ENCODE peak calls at places on chromosomes 7 and 10, in nine cellular contexts. H, V, X, J, M, E, P, A and Z are unnamed samples.

GRCh38 chr10:114300036-114300645 is 61.1 kb downstream of the VWA2 start:
- DNase-seq in H (no peak), V (no peak), X (no peak), J (no peak), M (no peak), E (no peak), P (no peak), A (no peak), Z (no peak)

GRCh38 chr10:17561131-17561530 is 56.0 kb downstream of the HACD1 start:
- DNase-seq in H (no peak), V (no peak), X (no peak), J (no peak), M (no peak), E (no peak), P (no peak), A (no peak), Z (no peak)

GRCh38 chr10:121551210-121551609 is 47.0 kb downstream of the FGFR2 start:
- DNase-seq in H (no peak), V (no peak), X (no peak), J (no peak), M (no peak), E (no peak), P (no peak), A (no peak), Z (no peak)

GRCh38 chr7:23261843-23262452 is 15.4 kb downstream of the GPNMB start:
- DNase-seq in H (peak), V (peak), X (peak), J (peak), M (peak), E (peak), P (peak), A (peak), Z (peak)

GRCh38 chr10:62692085-62692484 is 112.4 kb upstream of the ADO start:
- DNase-seq in H (no peak), V (no peak), X (no peak), J (no peak), M (no peak), E (no peak), P (no peak), A (no peak), Z (no peak)

GRCh38 chr7:140041626-140042385 is 20.9 kb downstream of the PARP12 start:
- DNase-seq in H (peak), V (no peak), X (no peak), J (no peak), M (no peak), E (no peak), P (no peak), A (no peak), Z (no peak)

GRCh38 chr7:24982917-24983316 is 2.9 kb upstream of the OSBPL3 start:
- DNase-seq in H (peak), V (no peak), X (no peak), J (no peak), M (no peak), E (peak), P (no peak), A (no peak), Z (peak)

GRCh38 chr10:124047427-124048157 is 45.8 kb downstream of the CHST15 start:
- DNase-seq in H (no peak), V (no peak), X (no peak), J (no peak), M (no peak), E (no peak), P (no peak), A (no peak), Z (no peak)

GRCh38 chr10:54585572-54585971 is 215.5 kb downstream of the PCDH15 start:
- DNase-seq in H (no peak), V (no peak), X (no peak), J (no peak), M (no peak), E (no peak), P (no peak), A (no peak), Z (no peak)

GRCh38 chr10:63760034-63760707 is 239.0 kb downstream of the REEP3 start:
- DNase-seq in H (peak), V (no peak), X (no peak), J (no peak), M (no peak), E (no peak), P (no peak), A (no peak), Z (no peak)

GRCh38 chr7:16753932-16754571 is 497 bp downstream of the TSPAN13 start:
- DNase-seq in H (peak), V (peak), X (peak), J (peak), M (peak), E (no peak), P (peak), A (no peak), Z (no peak)

GRCh38 chr7:39509912-39510311 is 56.3 kb upstream of the YAE1 start:
- DNase-seq in H (no peak), V (no peak), X (no peak), J (no peak), M (no peak), E (no peak), P (no peak), A (no peak), Z (no peak)

GRCh38 chr10:93445097-93445960 is 36.8 kb downstream of the MYOF start:
- DNase-seq in H (peak), V (peak), X (peak), J (peak), M (no peak), E (peak), P (no peak), A (no peak), Z (peak)

GRCh38 chr10:80471009-80471408 is 16.9 kb downstream of the TSPAN14 start:
- DNase-seq in H (no peak), V (no peak), X (peak), J (no peak), M (no peak), E (no peak), P (no peak), A (no peak), Z (no peak)

GRCh38 chr7:139972000-139972399 is 90.8 kb downstream of the PARP12 start:
- DNase-seq in H (no peak), V (no peak), X (no peak), J (no peak), M (no peak), E (no peak), P (no peak), A (no peak), Z (no peak)

GRCh38 chr10:114955984-114956383 is 18.0 kb downstream of the TRUB1 start:
- DNase-seq in H (no peak), V (no peak), X (no peak), J (no peak), M (no peak), E (no peak), P (no peak), A (no peak), Z (no peak)

GRCh38 chr7:112086496-112087254 is 119.5 kb downstream of the DOCK4 start:
- DNase-seq in H (no peak), V (no peak), X (no peak), J (no peak), M (no peak), E (no peak), P (no peak), A (no peak), Z (no peak)

GRCh38 chr10:69324583-69324982 is 46.3 kb downstream of the HK1 start:
- DNase-seq in H (no peak), V (no peak), X (no peak), J (peak), M (no peak), E (no peak), P (no peak), A (no peak), Z (no peak)

GRCh38 chr10:119516381-119517234 is 25.9 kb downstream of the RGS10 start:
- DNase-seq in H (peak), V (no peak), X (peak), J (no peak), M (peak), E (no peak), P (peak), A (peak), Z (no peak)

GRCh38 chr10:121002586-121003205 is 151.5 kb downstream of the WDR11 start:
- DNase-seq in H (no peak), V (peak), X (peak), J (no peak), M (no peak), E (peak), P (no peak), A (no peak), Z (peak)

GRCh38 chr10:29443745-29444523 is 155.1 kb downstream of the LYZL1 start:
- DNase-seq in H (peak), V (no peak), X (no peak), J (no peak), M (no peak), E (peak), P (no peak), A (no peak), Z (no peak)

GRCh38 chr10:88456730-88457129 is 126.4 kb downstream of the RNLS start:
- DNase-seq in H (peak), V (no peak), X (no peak), J (no peak), M (no peak), E (no peak), P (no peak), A (no peak), Z (no peak)

GRCh38 chr7:25456467-25457171 is 228.3 kb upstream of the NPVF start:
- DNase-seq in H (no peak), V (peak), X (peak), J (no peak), M (no peak), E (no peak), P (no peak), A (no peak), Z (no peak)

GRCh38 chr7:148588168-148588890 is 2.2 kb upstream of the C7orf33 start:
- DNase-seq in H (no peak), V (no peak), X (no peak), J (peak), M (no peak), E (no peak), P (no peak), A (no peak), Z (no peak)

GRCh38 chr10:86522385-86522855 is 828 bp upstream of the WAPL start:
- DNase-seq in H (peak), V (no peak), X (no peak), J (no peak), M (no peak), E (peak), P (no peak), A (no peak), Z (no peak)

GRCh38 chr7:129948877-129949291 is 3.9 kb downstream of the UBE2H start:
- DNase-seq in H (peak), V (peak), X (peak), J (peak), M (peak), E (peak), P (peak), A (peak), Z (peak)

GRCh38 chr10:97347317-97347716 is 12.8 kb upstream of the FRAT2 start:
- DNase-seq in H (no peak), V (no peak), X (no peak), J (no peak), M (no peak), E (no peak), P (no peak), A (no peak), Z (no peak)

GRCh38 chr10:75312440-75312839 is 76.7 kb upstream of the COMTD1 start:
- DNase-seq in H (no peak), V (no peak), X (no peak), J (no peak), M (no peak), E (no peak), P (no peak), A (no peak), Z (no peak)

GRCh38 chr10:79018591-79019011 is 50.2 kb upstream of the ZMIZ1 start:
- DNase-seq in H (peak), V (no peak), X (peak), J (no peak), M (no peak), E (peak), P (no peak), A (no peak), Z (no peak)

GRCh38 chr7:30249986-30250774 is 34.2 kb upstream of the ZNRF2 start:
- DNase-seq in H (no peak), V (no peak), X (no peak), J (no peak), M (no peak), E (no peak), P (no peak), A (no peak), Z (no peak)

GRCh38 chr10:21364196-21365114 is 161.0 kb downstream of the SKIDA1 start:
- DNase-seq in H (peak), V (no peak), X (peak), J (no peak), M (no peak), E (peak), P (no peak), A (no peak), Z (peak)

GRCh38 chr10:12635127-12635541 is 285.8 kb downstream of the CAMK1D start:
- DNase-seq in H (no peak), V (no peak), X (no peak), J (no peak), M (peak), E (peak), P (no peak), A (no peak), Z (no peak)

GRCh38 chr10:102065561-102066420 is 642 bp downstream of the HPS6 start:
- DNase-seq in H (peak), V (peak), X (peak), J (no peak), M (no peak), E (no peak), P (peak), A (peak), Z (no peak)

GRCh38 chr7:71350680-71351079 is 218.7 kb downstream of the GALNT17 start:
- DNase-seq in H (no peak), V (no peak), X (no peak), J (no peak), M (no peak), E (no peak), P (no peak), A (no peak), Z (no peak)

GRCh38 chr7:37719077-37719476 is 35.5 kb downstream of the GPR141 start:
- DNase-seq in H (no peak), V (no peak), X (no peak), J (no peak), M (no peak), E (no peak), P (peak), A (no peak), Z (no peak)

GRCh38 chr7:28300488-28300887 is 111.8 kb upstream of the CREB5 start:
- DNase-seq in H (no peak), V (no peak), X (no peak), J (no peak), M (no peak), E (no peak), P (no peak), A (no peak), Z (no peak)

GRCh38 chr7:28685291-28685659 is 272.9 kb downstream of the TRIL start:
- DNase-seq in H (no peak), V (peak), X (peak), J (no peak), M (peak), E (no peak), P (no peak), A (no peak), Z (no peak)

GRCh38 chr10:96904648-96905047 is 72.5 kb downstream of the LCOR start:
- DNase-seq in H (no peak), V (no peak), X (no peak), J (no peak), M (no peak), E (no peak), P (no peak), A (no peak), Z (no peak)